ENCODE peak calls at places on chromosomes 13 and 19, in eight cellular contexts. W is GM20000, A is spleen, R is fibroblast of pulmonary artery, X is endothelial cell, Q is right atrium auricular region, S is cardiac fibroblast, V is HFF-Myc. F is an unnamed sample.

GRCh38 chr13:41075034-41075433 is 13.7 kb downstream of the WBP4 start:
- DNase-seq in W (peak; percentile 35), A (no peak), R (peak; percentile 67), X (peak; percentile 19), Q (no peak), S (peak; percentile 63), V (no peak), F (no peak)

GRCh38 chr19:17292301-17293074 is 10.7 kb downstream of the ABHD8 start:
- DNase-seq in W (peak; percentile 97), A (peak; percentile 94), R (peak; percentile 90), X (peak; percentile 88), Q (peak; percentile 82), S (peak; percentile 92), V (peak; percentile 92), F (peak; percentile 71)

GRCh38 chr13:19888799-19889198 is 25.4 kb upstream of the ZMYM5 start:
- DNase-seq in W (no peak), A (no peak), R (peak; percentile 52), X (no peak), Q (no peak), S (peak; percentile 47), V (no peak), F (no peak)

GRCh38 chr13:48595330-48596127 is 58.2 kb upstream of the CYSLTR2 start:
- DNase-seq in W (peak; percentile 34), A (no peak), R (peak; percentile 92), X (peak; percentile 37), Q (peak; percentile 75), S (peak; percentile 90), V (peak; percentile 44), F (peak; percentile 52)

GRCh38 chr13:98443800-98444325 is 133.0 kb downstream of the STK24 start:
- DNase-seq in W (no peak), A (no peak), R (no peak), X (no peak), Q (no peak), S (no peak), V (no peak), F (no peak)

GRCh38 chr13:112688560-112689497 is 1.0 kb upstream of the ATP11A start:
- DNase-seq in W (no peak), A (peak; percentile 83), R (peak; percentile 6), X (no peak), Q (no peak), S (no peak), V (no peak), F (peak; percentile 49)

GRCh38 chr13:66537417-66537816 is 692.7 kb downstream of the PCDH9 start:
- DNase-seq in W (no peak), A (no peak), R (no peak), X (no peak), Q (no peak), S (no peak), V (no peak), F (no peak)

GRCh38 chr19:39052243-39052746 is 19.9 kb upstream of the FBXO27 start:
- DNase-seq in W (peak; percentile 52), A (peak; percentile 89), R (peak; percentile 69), X (peak; percentile 78), Q (peak; percentile 64), S (peak; percentile 74), V (no peak), F (peak; percentile 40)

GRCh38 chr13:79491715-79492114 is 10.8 kb downstream of the NDFIP2 start:
- DNase-seq in W (no peak), A (no peak), R (peak; percentile 70), X (no peak), Q (no peak), S (peak; percentile 81), V (peak; percentile 19), F (no peak)

GRCh38 chr13:52053460-52053859 is 29.0 kb downstream of the UTP14C start:
- DNase-seq in W (no peak), A (no peak), R (no peak), X (no peak), Q (no peak), S (peak; percentile 17), V (no peak), F (no peak)

GRCh38 chr19:17999685-18000479 is 8.1 kb upstream of the ARRDC2 start:
- DNase-seq in W (no peak), A (peak; percentile 82), R (no peak), X (no peak), Q (no peak), S (no peak), V (no peak), F (no peak)

GRCh38 chr13:79810671-79811070 is 329.7 kb downstream of the NDFIP2 start:
- DNase-seq in W (no peak), A (no peak), R (peak; percentile 62), X (no peak), Q (no peak), S (peak; percentile 63), V (no peak), F (no peak)

GRCh38 chr13:64099994-64100393 is 2684.3 kb upstream of the PCDH20 start:
- DNase-seq in W (no peak), A (no peak), R (no peak), X (no peak), Q (no peak), S (no peak), V (no peak), F (no peak)

GRCh38 chr19:47891923-47892666 is 6.0 kb upstream of the SULT2A1 start:
- DNase-seq in W (no peak), A (peak; percentile 41), R (peak; percentile 18), X (peak; percentile 13), Q (no peak), S (peak; percentile 28), V (no peak), F (peak; percentile 40)

GRCh38 chr13:75749407-75749806 is 113.3 kb downstream of the LMO7 start:
- DNase-seq in W (no peak), A (no peak), R (peak; percentile 39), X (no peak), Q (no peak), S (peak; percentile 64), V (no peak), F (no peak)

GRCh38 chr13:79056706-79057105 is 349.3 kb downstream of the RBM26 start:
- DNase-seq in W (no peak), A (no peak), R (no peak), X (no peak), Q (no peak), S (no peak), V (no peak), F (no peak)

GRCh38 chr19:48455171-48455907 is at the start of gene KCNJ14:
- DNase-seq in W (no peak), A (no peak), R (no peak), X (no peak), Q (no peak), S (no peak), V (no peak), F (no peak)

GRCh38 chr19:14519860-14520407 is 1.7 kb upstream of the DNAJB1 start:
- DNase-seq in W (no peak), A (no peak), R (peak; percentile 75), X (no peak), Q (no peak), S (peak; percentile 84), V (no peak), F (no peak)

GRCh38 chr19:11383706-11384048 is 437 bp downstream of the EPOR start:
- DNase-seq in W (peak; percentile 5), A (no peak), R (no peak), X (no peak), Q (no peak), S (no peak), V (no peak), F (no peak)

GRCh38 chr13:40231311-40231710 is 435.1 kb downstream of the FOXO1 start:
- DNase-seq in W (no peak), A (no peak), R (no peak), X (no peak), Q (no peak), S (no peak), V (no peak), F (no peak)

GRCh38 chr19:6451583-6452222 is 7.9 kb downstream of the SLC25A23 start:
- DNase-seq in W (no peak), A (no peak), R (no peak), X (no peak), Q (no peak), S (no peak), V (no peak), F (no peak)

GRCh38 chr19:6452223-6452614 is 7.4 kb downstream of the SLC25A23 start:
- DNase-seq in W (no peak), A (no peak), R (no peak), X (no peak), Q (no peak), S (no peak), V (no peak), F (no peak)

GRCh38 chr19:6453951-6454565 is 5.5 kb downstream of the SLC25A23 start:
- DNase-seq in W (no peak), A (no peak), R (no peak), X (no peak), Q (no peak), S (no peak), V (no peak), F (no peak)

GRCh38 chr19:6450166-6450565 is 9.4 kb downstream of the SLC25A23 start:
- DNase-seq in W (no peak), A (no peak), R (no peak), X (no peak), Q (no peak), S (no peak), V (no peak), F (no peak)

GRCh38 chr19:6452899-6453298 is 6.7 kb downstream of the SLC25A23 start:
- DNase-seq in W (no peak), A (no peak), R (no peak), X (no peak), Q (no peak), S (no peak), V (no peak), F (no peak)
- TF ChIP-seq CTCF in W (no peak), A (no peak), R (no peak), X (no peak), Q (no peak), S (no peak), V (no peak), F (no peak)

GRCh38 chr19:50467566-50467965 is 8.7 kb upstream of the EMC10 start:
- DNase-seq in W (no peak), A (no peak), R (no peak), X (no peak), Q (no peak), S (no peak), V (no peak), F (no peak)
- TF ChIP-seq CTCF in W (no peak), A (no peak), R (no peak), X (no peak), Q (no peak), S (no peak), V (no peak), F (no peak)

DNA sequence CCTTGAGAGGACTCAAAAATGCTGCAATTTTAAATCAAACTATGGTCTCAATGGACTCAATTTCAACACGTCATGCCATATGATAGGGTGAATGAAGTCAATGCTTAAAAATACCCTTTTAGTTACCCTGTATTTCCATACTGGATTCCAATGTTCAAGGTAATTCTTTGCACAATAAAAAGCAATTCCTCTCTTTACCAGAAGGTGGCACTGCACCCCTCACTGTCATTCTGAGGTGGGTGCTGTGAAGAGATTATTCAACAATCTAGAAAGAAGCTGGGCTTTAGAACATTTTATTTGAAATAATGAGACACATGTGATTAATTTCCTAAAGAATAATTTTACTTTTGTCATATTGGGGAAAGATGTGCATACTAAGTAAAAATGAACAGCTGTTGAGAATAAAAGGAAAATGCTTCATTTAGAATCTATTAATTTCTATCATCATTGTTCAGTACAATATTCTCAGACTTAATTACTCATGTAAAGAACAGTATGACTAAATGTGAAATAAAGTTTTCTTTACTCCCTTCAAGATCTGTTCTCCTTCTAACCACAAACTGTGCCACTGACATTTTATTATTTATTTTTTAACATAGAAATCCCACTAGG is 789.1 kb downstream of the GPC5 start:
- DNase-seq in W (peak; percentile 38), A (no peak), R (peak; percentile 71), X (peak; percentile 51), Q (no peak), S (peak; percentile 63), V (peak; percentile 16), F (no peak)
- TF ChIP-seq CTCF in W (peak; percentile 77), A (peak; percentile 72), R (peak; percentile 87), X (peak; percentile 90), Q (peak; percentile 51), S (peak; percentile 77), V (peak; percentile 64), F (peak; percentile 81)

GRCh38 chr13:110274687-110275086 is 32.3 kb downstream of the COL4A1 start:
- DNase-seq in W (no peak), A (no peak), R (no peak), X (no peak), Q (peak; percentile 67), S (peak; percentile 32), V (no peak), F (no peak)
- TF ChIP-seq CTCF in W (no peak), A (no peak), R (peak; percentile 29), X (no peak), Q (peak; percentile 16), S (peak; percentile 36), V (peak; percentile 27), F (no peak)

F was measured in mesothelial cell of epicardium.